ENCODE peak calls at places on chromosomes 3 and 15, in five cellular contexts. P is NCI-H1417; O is activated T-cell treated with anti-CD3 and anti-CD28 coated beads for 48 hours; F is upper lobe of left lung; W is activated CD4-positive, CD25-positive, alpha-beta regulatory T cell. T is an unnamed sample.

GRCh38 chr3:44913868-44914468 is 39.6 kb downstream of the TGM4 start:
- DNase-seq in P (peak; percentile 31), F (peak; percentile 74), W (peak; percentile 27), O (peak; percentile 48), T (peak; percentile 65)

GRCh38 chr3:53252105-53252946 is 3.5 kb downstream of the TKT start:
- DNase-seq in O (no peak), P (no peak), W (no peak), F (peak; percentile 83), T (no peak)

GRCh38 chr15:47184405-47185221 is 532.7 kb upstream of the SEMA6D start:
- DNase-seq in O (no peak), W (no peak), F (no peak), P (peak; percentile 88), T (peak; percentile 85)

GRCh38 chr3:8313591-8314298 is 187.9 kb upstream of the LMCD1 start:
- DNase-seq in O (no peak), P (no peak), F (no peak), W (no peak), T (no peak)

GRCh38 chr3:13544293-13544831 is 4.6 kb upstream of the FBLN2 start:
- DNase-seq in F (no peak), W (no peak), O (peak; percentile 55), P (no peak), T (no peak)

GRCh38 chr3:135868801-135869200 is 96.7 kb upstream of the PPP2R3A start:
- DNase-seq in P (no peak), W (no peak), F (no peak), O (no peak), T (no peak)

GRCh38 chr3:186180891-186181471 is 72.1 kb upstream of the ETV5 start:
- DNase-seq in F (peak; percentile 62), P (peak; percentile 23), W (no peak), O (no peak), T (no peak)

GRCh38 chr3:184308744-184309143 is 5.7 kb upstream of the EIF4G1 start:
- DNase-seq in P (no peak), W (no peak), O (no peak), F (no peak), T (no peak)

GRCh38 chr15:70113304-70113700 is 15.6 kb upstream of the TLE3 start:
- DNase-seq in F (peak; percentile 89), W (no peak), P (no peak), O (no peak), T (no peak)

GRCh38 chr3:66962624-66963023 is 35.5 kb upstream of the KBTBD8 start:
- DNase-seq in P (no peak), O (no peak), F (no peak), W (no peak), T (no peak)

GRCh38 chr3:25438791-25439555 is 10.9 kb downstream of the RARB start:
- DNase-seq in O (no peak), P (no peak), W (no peak), F (no peak), T (no peak)